ENCODE peak calls at places on chromosome 14, in nine cellular contexts. W is tibial artery; P is A549; K is CD4-positive, alpha-beta memory T cell; I is NCI-H1436; E is occipital lobe; N is MM.1S; O is fibroblast of mammary gland; A is midbrain. S is an unnamed sample.

GRCh38 chr14:82075566-82075965 is 541.9 kb upstream of the SEL1L start:
- DNase-seq in W (no peak), P (no peak), K (no peak), I (no peak), E (no peak), N (peak; percentile 36), O (no peak), A (no peak), S (peak; percentile 5)

GRCh38 chr14:70188608-70189540 is at the start of gene SLC8A3:
- DNase-seq in W (no peak), P (peak; percentile 35), K (no peak), I (no peak), E (peak; percentile 81), N (no peak), O (peak; percentile 19), A (peak; percentile 66), S (peak; percentile 76)

GRCh38 chr14:103500148-103500990 is 22.3 kb downstream of the CKB start:
- DNase-seq in W (peak; percentile 93), P (no peak), K (peak; percentile 73), I (peak; percentile 82), E (peak; percentile 83), N (peak; percentile 27), O (peak; percentile 84), A (peak; percentile 95), S (peak; percentile 86)

GRCh38 chr14:102863381-102863780 is 59.1 kb upstream of the AMN start:
- DNase-seq in W (no peak), P (no peak), K (no peak), I (no peak), E (no peak), N (no peak), O (no peak), A (no peak), S (no peak)

GRCh38 chr14:75548544-75548943 is 26.3 kb downstream of the BATF start:
- DNase-seq in W (peak; percentile 51), P (no peak), K (no peak), I (no peak), E (no peak), N (no peak), O (peak; percentile 75), A (no peak), S (peak; percentile 76)

GRCh38 chr14:90424686-90425255 is 27.9 kb downstream of the CALM1 start:
- DNase-seq in W (no peak), P (no peak), K (no peak), I (no peak), E (no peak), N (no peak), O (no peak), A (no peak), S (no peak)

GRCh38 chr14:56666716-56667115 is 87.1 kb downstream of the TMEM260 start:
- DNase-seq in W (no peak), P (no peak), K (no peak), I (no peak), E (no peak), N (no peak), O (peak; percentile 26), A (no peak), S (peak; percentile 77)

GRCh38 chr14:61631044-61631692 is 64.1 kb upstream of the HIF1A start:
- DNase-seq in W (no peak), P (no peak), K (no peak), I (no peak), E (no peak), N (no peak), O (no peak), A (no peak), S (no peak)

GRCh38 chr14:52110441-52111086 is 41.7 kb upstream of the NID2 start:
- DNase-seq in W (no peak), P (no peak), K (no peak), I (no peak), E (no peak), N (no peak), O (peak; percentile 74), A (no peak), S (peak; percentile 82)

GRCh38 chr14:99698642-99699041 is 14.5 kb downstream of the CYP46A1 start:
- DNase-seq in W (no peak), P (no peak), K (no peak), I (no peak), E (no peak), N (no peak), O (peak; percentile 35), A (no peak), S (peak; percentile 8)

GRCh38 chr14:104970231-104971068 is 7.7 kb downstream of the AHNAK2 start:
- DNase-seq in W (peak; percentile 91), P (peak; percentile 78), K (no peak), I (no peak), E (no peak), N (no peak), O (peak; percentile 96), A (no peak), S (peak; percentile 89)

GRCh38 chr14:74886001-74886400 is 4.3 kb downstream of the DLST start:
- DNase-seq in W (no peak), P (no peak), K (no peak), I (no peak), E (no peak), N (no peak), O (peak; percentile 98), A (no peak), S (peak; percentile 98)

GRCh38 chr14:61517861-61518802 is 177.2 kb upstream of the HIF1A start:
- DNase-seq in W (no peak), P (no peak), K (no peak), I (no peak), E (no peak), N (no peak), O (no peak), A (no peak), S (no peak)

GRCh38 chr14:68507544-68508081 is 285.3 kb downstream of the ZFP36L1 start:
- DNase-seq in W (no peak), P (no peak), K (peak; percentile 81), I (no peak), E (no peak), N (no peak), O (no peak), A (no peak), S (no peak)

GRCh38 chr14:50670196-50670875 is 2.2 kb upstream of the SAV1 start:
- DNase-seq in W (no peak), P (no peak), K (no peak), I (no peak), E (no peak), N (no peak), O (no peak), A (no peak), S (peak; percentile 24)

GRCh38 chr14:56271988-56272387 is 153.8 kb downstream of the PELI2 start:
- DNase-seq in W (no peak), P (no peak), K (no peak), I (peak; percentile 37), E (no peak), N (no peak), O (peak; percentile 21), A (no peak), S (peak; percentile 73)

GRCh38 chr14:94598816-94599655 is 13.2 kb upstream of the SERPINA3 start:
- DNase-seq in W (peak; percentile 79), P (peak; percentile 87), K (no peak), I (no peak), E (peak; percentile 78), N (no peak), O (peak; percentile 99), A (peak; percentile 83), S (peak; percentile 99)

GRCh38 chr14:106459971-106460730 is 933.8 kb downstream of the TMEM121 start:
- DNase-seq in W (no peak), P (peak; percentile 1), K (peak; percentile 68), I (peak; percentile 19), E (no peak), N (peak; percentile 8), O (no peak), A (no peak), S (no peak)

GRCh38 chr14:30808576-30808975 is 65.8 kb upstream of the COCH start:
- DNase-seq in W (no peak), P (no peak), K (no peak), I (no peak), E (no peak), N (no peak), O (peak; percentile 2), A (no peak), S (peak; percentile 21)

GRCh38 chr14:94536836-94537235 is 24.4 kb upstream of the SERPINA4 start:
- DNase-seq in W (no peak), P (no peak), K (no peak), I (no peak), E (no peak), N (no peak), O (peak; percentile 20), A (no peak), S (peak; percentile 38)

GRCh38 chr14:36724162-36724561 is 62.5 kb downstream of the PAX9 start:
- DNase-seq in W (no peak), P (no peak), K (no peak), I (no peak), E (no peak), N (no peak), O (no peak), A (no peak), S (no peak)

GRCh38 chr14:74525361-74525851 is 31.8 kb downstream of the ISCA2 start:
- DNase-seq in W (no peak), P (no peak), K (no peak), I (no peak), E (no peak), N (peak; percentile 10), O (no peak), A (no peak), S (no peak)

GRCh38 chr14:52267501-52268190 is at the start of gene PTGDR:
- DNase-seq in W (peak; percentile 35), P (no peak), K (peak; percentile 58), I (no peak), E (no peak), N (no peak), O (peak; percentile 52), A (no peak), S (peak; percentile 15)

GRCh38 chr14:65972891-65973290 is 513.3 kb upstream of the CCDC196 start:
- DNase-seq in W (no peak), P (no peak), K (no peak), I (no peak), E (no peak), N (no peak), O (peak; percentile 55), A (no peak), S (peak; percentile 46)

GRCh38 chr14:70052990-70053389 is 135.8 kb downstream of the SLC8A3 start:
- DNase-seq in W (no peak), P (no peak), K (no peak), I (no peak), E (no peak), N (peak; percentile 33), O (peak; percentile 38), A (no peak), S (peak; percentile 28)

GRCh38 chr14:42961509-42961908 is 1354.8 kb downstream of the LRFN5 start:
- DNase-seq in W (no peak), P (no peak), K (no peak), I (no peak), E (no peak), N (no peak), O (peak; percentile 32), A (no peak), S (peak; percentile 3)

GRCh38 chr14:93033983-93034670 is 81.6 kb downstream of the ITPK1 start:
- DNase-seq in W (no peak), P (no peak), K (no peak), I (peak; percentile 47), E (peak; percentile 35), N (no peak), O (no peak), A (peak; percentile 61), S (no peak)

GRCh38 chr14:36955967-36956366 is 216.4 kb downstream of the SLC25A21 start:
- DNase-seq in W (no peak), P (no peak), K (no peak), I (no peak), E (no peak), N (no peak), O (no peak), A (no peak), S (no peak)

GRCh38 chr14:77979666-77980351 is 179.9 kb downstream of the ADCK1 start:
- DNase-seq in W (no peak), P (no peak), K (no peak), I (peak; percentile 4), E (no peak), N (no peak), O (peak; percentile 64), A (peak; percentile 66), S (no peak)

GRCh38 chr14:50829472-50830043 is 1.4 kb downstream of the NIN start:
- DNase-seq in W (no peak), P (no peak), K (no peak), I (no peak), E (no peak), N (no peak), O (no peak), A (no peak), S (no peak)

GRCh38 chr14:39734306-39734705 is 302.1 kb upstream of the FBXO33 start:
- DNase-seq in W (no peak), P (no peak), K (no peak), I (no peak), E (no peak), N (no peak), O (no peak), A (no peak), S (no peak)